ENCODE peak calls at places on chromosome 10, in five cellular contexts. Z, A, I, T and K are unnamed samples.

GRCh38 chr10:22250897-22251605 is 33.2 kb upstream of the EBLN1 start:
- DNase-seq in Z (peak; percentile 44), A (no peak), I (no peak), T (no peak), K (peak; percentile 38)

GRCh38 chr10:77692782-77693181 is 55.2 kb upstream of the KCNMA1 start:
- DNase-seq in T (no peak), I (no peak), A (no peak), Z (peak; percentile 28), K (peak; percentile 52)

GRCh38 chr10:46292573-46293023 is 5.8 kb downstream of the ANTXRL start:
- DNase-seq in A (no peak), Z (no peak), T (no peak), I (no peak), K (no peak)

GRCh38 chr10:28202941-28203352 is 99.9 kb downstream of the MPP7 start:
- DNase-seq in Z (peak; percentile 44), I (no peak), A (no peak), T (peak; percentile 16), K (no peak)

GRCh38 chr10:133127291-133128125 is 32.5 kb upstream of the KNDC1 start:
- DNase-seq in A (no peak), I (peak; percentile 61), Z (no peak), T (no peak), K (no peak)

GRCh38 chr10:71820966-71821365 is 30.1 kb downstream of the PSAP start:
- DNase-seq in T (no peak), Z (no peak), A (no peak), I (peak; percentile 50), K (no peak)

GRCh38 chr10:110395350-110396283 is 90.9 kb upstream of the SMNDC1 start:
- DNase-seq in A (peak; percentile 96), Z (peak; percentile 98), T (peak; percentile 63), I (peak; percentile 75), K (peak; percentile 98)

GRCh38 chr10:46050956-46051355 is 4.9 kb upstream of the MSMB start:
- DNase-seq in T (no peak), Z (peak; percentile 16), A (no peak), I (no peak), K (peak; percentile 19)

GRCh38 chr10:48504141-48504885 is 100.6 kb downstream of the ARHGAP22 start:
- DNase-seq in T (peak; percentile 4), A (no peak), Z (no peak), I (peak; percentile 28), K (no peak)

GRCh38 chr10:11921800-11922387 is 98.7 kb downstream of the PROSER2 start:
- DNase-seq in I (no peak), A (no peak), T (no peak), Z (peak; percentile 33), K (peak; percentile 18)

GRCh38 chr10:87845624-87846377 is 17.5 kb downstream of the KLLN start:
- DNase-seq in Z (peak; percentile 87), I (no peak), A (no peak), T (no peak), K (peak; percentile 88)

GRCh38 chr10:121654021-121654545 is 55.8 kb upstream of the FGFR2 start:
- DNase-seq in I (no peak), T (no peak), A (no peak), Z (no peak), K (no peak)

GRCh38 chr10:132811891-132812481 is 26.0 kb upstream of the NKX6-2 start:
- DNase-seq in Z (no peak), I (peak; percentile 69), T (no peak), A (no peak), K (no peak)

GRCh38 chr10:21954132-21954531 is 49.4 kb downstream of the DNAJC1 start:
- DNase-seq in I (no peak), Z (no peak), T (no peak), A (no peak), K (no peak)

GRCh38 chr10:47303105-47303504 is 3.1 kb downstream of the GDF10 start:
- DNase-seq in Z (no peak), A (no peak), T (no peak), I (no peak), K (no peak)

GRCh38 chr10:132777441-132777840 is 8.5 kb downstream of the NKX6-2 start:
- DNase-seq in A (no peak), Z (no peak), T (no peak), I (no peak), K (no peak)

GRCh38 chr10:129694633-129695356 is 227.8 kb downstream of the MGMT start:
- DNase-seq in A (no peak), I (no peak), Z (peak; percentile 61), T (no peak), K (no peak)

GRCh38 chr10:132209978-132210530 is 23.3 kb downstream of the DPYSL4 start:
- DNase-seq in I (peak; percentile 61), Z (no peak), T (no peak), A (no peak), K (no peak)

GRCh38 chr10:93993782-93994668 is at the start of gene PLCE1:
- DNase-seq in T (peak; percentile 74), Z (peak; percentile 15), A (no peak), I (peak; percentile 75), K (peak; percentile 26)

GRCh38 chr10:80477813-80478212 is 23.7 kb downstream of the TSPAN14 start:
- DNase-seq in T (no peak), A (no peak), I (no peak), Z (peak; percentile 92), K (peak; percentile 89)

GRCh38 chr10:124339119-124339807 is 79.5 kb downstream of the OAT start:
- DNase-seq in Z (no peak), T (no peak), I (no peak), A (no peak), K (no peak)

GRCh38 chr10:97132273-97132672 is 53.5 kb downstream of the SLIT1 start:
- DNase-seq in I (peak; percentile 41), Z (no peak), A (no peak), T (no peak), K (no peak)

GRCh38 chr10:119642556-119643111 is 8.5 kb upstream of the BAG3 start:
- DNase-seq in A (no peak), I (no peak), T (no peak), Z (no peak), K (no peak)

GRCh38 chr10:120184547-120185337 is 272.3 kb upstream of the PLPP4 start:
- DNase-seq in T (no peak), I (no peak), Z (no peak), A (no peak), K (no peak)

GRCh38 chr10:89207181-89207800 is at the start of gene CH25H:
- DNase-seq in Z (peak; percentile 81), A (peak; percentile 57), T (peak; percentile 62), I (peak; percentile 94), K (peak; percentile 78)

GRCh38 chr10:79260803-79261740 is 86.2 kb upstream of the PPIF start:
- DNase-seq in Z (peak; percentile 69), A (no peak), T (no peak), I (no peak), K (peak; percentile 30)

GRCh38 chr10:79203014-79203675 is 134.4 kb downstream of the ZMIZ1 start:
- DNase-seq in T (no peak), A (no peak), Z (no peak), I (no peak), K (no peak)

GRCh38 chr10:31318382-31318853 is 598 bp upstream of the ZEB1 start:
- DNase-seq in I (peak; percentile 91), Z (peak; percentile 69), A (peak; percentile 60), T (peak; percentile 74), K (peak; percentile 76)

GRCh38 chr10:86073199-86073977 is 293.2 kb downstream of the GRID1 start:
- DNase-seq in I (no peak), Z (no peak), A (no peak), T (no peak), K (no peak)

GRCh38 chr10:103797857-103798256 is 57.5 kb downstream of the SH3PXD2A start:
- DNase-seq in Z (no peak), A (no peak), I (no peak), T (no peak), K (no peak)

GRCh38 chr10:104657458-104657857 is 16.4 kb downstream of the SORCS3 start:
- DNase-seq in T (no peak), A (peak; percentile 26), I (no peak), Z (no peak), K (no peak)

GRCh38 chr10:114879541-114880158 is 58.1 kb downstream of the FHIP2A start:
- DNase-seq in I (no peak), Z (peak; percentile 27), A (no peak), T (peak; percentile 11), K (peak; percentile 50)

GRCh38 chr10:1090696-1091095 is 34.5 kb downstream of the WDR37 start:
- DNase-seq in I (no peak), Z (no peak), A (no peak), T (no peak), K (no peak)

GRCh38 chr10:120824864-120825263 is 26.3 kb upstream of the WDR11 start:
- DNase-seq in Z (no peak), I (no peak), A (peak; percentile 2), T (peak; percentile 5), K (peak; percentile 11)

GRCh38 chr10:108902491-108903250 is 1020.6 kb downstream of the XPNPEP1 start:
- DNase-seq in A (no peak), Z (no peak), I (no peak), T (no peak), K (no peak)

GRCh38 chr10:119205926-119206602 is 1.3 kb upstream of the GRK5 start:
- DNase-seq in T (peak; percentile 35), I (peak; percentile 91), A (no peak), Z (no peak), K (peak; percentile 57)

GRCh38 chr10:15368456-15368855 is 2.6 kb downstream of the FAM171A1 start:
- DNase-seq in I (no peak), Z (no peak), A (no peak), T (no peak), K (no peak)
- H3K4me3 ChIP-seq in I (peak overlapping the region; percentile 9), Z (peak overlapping the region; percentile 24), A (no peak overlapping the region), T (no peak overlapping the region), K (peak overlapping the region; percentile 67)

DNA sequence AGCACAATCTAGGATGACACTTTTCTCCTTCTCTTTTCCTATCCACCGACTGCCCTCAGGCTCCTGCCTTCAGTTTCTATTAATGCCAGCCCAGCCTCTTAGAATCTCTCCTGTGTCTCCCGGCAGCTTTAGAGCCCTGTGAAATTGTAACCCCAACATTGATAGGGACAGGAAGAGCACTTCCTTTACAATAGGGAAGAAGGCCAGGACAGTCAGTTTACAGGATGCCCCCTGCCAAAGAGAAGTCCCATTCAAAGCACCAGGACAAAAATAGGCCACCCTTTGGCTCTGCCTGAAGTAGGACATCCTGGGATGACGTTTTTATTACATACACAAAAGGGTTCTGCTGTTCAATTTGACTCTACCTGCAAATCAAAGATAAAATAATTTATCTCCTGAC is 64.7 kb upstream of the ANK3 start:
- DNase-seq in T (no peak), I (no peak), Z (no peak), A (no peak), K (no peak)
- TF ChIP-seq CTCF in T (no peak), I (no peak), Z (no peak), A (no peak), K (no peak)

DNA sequence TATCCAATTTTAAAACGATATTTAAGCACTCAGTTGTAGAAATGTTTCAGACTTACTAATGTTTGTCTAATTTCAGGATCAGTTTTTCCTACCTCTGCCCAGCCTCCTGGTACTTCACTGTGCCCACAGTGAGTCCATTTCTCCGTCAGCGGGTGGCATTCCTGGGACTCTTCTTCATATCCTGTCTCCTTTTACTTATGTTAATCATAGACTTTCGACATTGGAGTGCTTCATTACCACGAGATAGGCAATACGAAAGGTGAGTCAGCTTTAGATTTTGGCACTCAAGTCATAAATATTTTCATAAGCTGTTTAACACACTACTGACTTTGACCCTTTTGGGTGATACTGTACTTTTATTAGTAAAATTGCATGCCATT is 2.1 kb downstream of the ENTPD7 start:
- DNase-seq in A (no peak), Z (peak; percentile 57), I (no peak), T (no peak), K (peak; percentile 81)
- H3K4me3 ChIP-seq in A (peak overlapping the region; percentile 2), Z (peak overlapping the region; percentile 4), I (no peak overlapping the region), T (no peak overlapping the region), K (no peak overlapping the region)

GRCh38 chr10:34262965-34263364 is 552.1 kb downstream of the PARD3 start:
- DNase-seq in I (no peak), Z (no peak), A (no peak), T (no peak), K (peak; percentile 33)
- TF ChIP-seq CTCF in I (no peak), Z (no peak), A (peak; percentile 38), T (no peak), K (peak; percentile 24)